ENCODE peak calls at places on chromosome 22, in six cellular contexts. B is T-helper 1 cell; L is heart right ventricle; U is Peyer's patch; E is activated CD4-positive, CD25-positive, alpha-beta regulatory T cell; F is ovary. W is an unnamed sample.

GRCh38 chr22:22935546-22936157 is 48.0 kb downstream of the IGLL5 start:
- DNase-seq in B (no peak), L (no peak), U (peak), E (no peak), F (no peak), W (no peak)

GRCh38 chr22:43209971-43210370 is 23.0 kb upstream of the TTLL12 start:
- DNase-seq in B (peak), L (no peak), U (no peak), E (no peak), F (no peak), W (no peak)

GRCh38 chr22:17580461-17581031 is 17.2 kb downstream of the SLC25A18 start:
- DNase-seq in B (no peak), L (no peak), U (no peak), E (no peak), F (no peak), W (no peak)

GRCh38 chr22:24978308-24978707 is 25.8 kb downstream of the KIAA1671 start:
- DNase-seq in B (no peak), L (no peak), U (no peak), E (no peak), F (no peak), W (no peak)

GRCh38 chr22:23357028-23357427 is 176.7 kb downstream of the BCR start:
- DNase-seq in B (no peak), L (no peak), U (no peak), E (no peak), F (no peak), W (no peak)

GRCh38 chr22:30754521-30754920 is 59.8 kb downstream of the OSBP2 start:
- DNase-seq in B (no peak), L (no peak), U (no peak), E (no peak), F (no peak), W (no peak)

GRCh38 chr22:21026783-21027692 is 5.3 kb downstream of the SLC7A4 start:
- DNase-seq in B (no peak), L (no peak), U (no peak), E (no peak), F (peak), W (no peak)

GRCh38 chr22:24225951-24226350 is 18.9 kb downstream of the GGT5 start:
- DNase-seq in B (no peak), L (no peak), U (no peak), E (no peak), F (no peak), W (no peak)

GRCh38 chr22:21981874-21982273 is 713 bp downstream of the TOP3B start:
- DNase-seq in B (no peak), L (no peak), U (no peak), E (no peak), F (no peak), W (no peak)

GRCh38 chr22:29328566-29329500 is 13.3 kb upstream of the RASL10A start:
- DNase-seq in B (peak), L (no peak), U (no peak), E (no peak), F (no peak), W (no peak)

W was measured in AG09309.